ENCODE peak calls at places on chromosome 5, in four cellular contexts. D is HT1080, N is lower lobe of right lung, P is sciatic nerve. A is an unnamed sample.

GRCh38 chr5:176364765-176365662 is at the start of gene ARL10:
- DNase-seq in D (no peak), N (peak), P (peak), A (no peak)

GRCh38 chr5:124370601-124371000 is 375.8 kb downstream of the ZNF608 start:
- DNase-seq in N (no peak), P (no peak), D (no peak), A (no peak)

GRCh38 chr5:80269991-80270438 is 14.2 kb upstream of the SERINC5 start:
- DNase-seq in D (no peak), P (no peak), N (no peak), A (no peak)

GRCh38 chr5:133343196-133343595 is 269.1 kb downstream of the FSTL4 start:
- DNase-seq in N (no peak), D (no peak), P (no peak), A (no peak)

GRCh38 chr5:15463231-15463630 is 36.7 kb upstream of the FBXL7 start:
- DNase-seq in D (peak), N (no peak), P (no peak), A (no peak)

GRCh38 chr5:132050136-132050535 is 10.3 kb upstream of the IL3 start:
- DNase-seq in P (peak), D (no peak), N (peak), A (no peak)

GRCh38 chr5:149203896-149204544 is 62.7 kb downstream of the ABLIM3 start:
- DNase-seq in P (no peak), D (peak), N (no peak), A (no peak)

GRCh38 chr5:132260051-132260450 is 2.6 kb downstream of the PDLIM4 start:
- DNase-seq in P (peak), D (peak), N (no peak), A (peak)

GRCh38 chr5:7850241-7850532 is 746 bp downstream of the CFAP90 start:
- DNase-seq in P (peak), D (no peak), N (no peak), A (no peak)